ENCODE peak calls at places on chromosome 6, in eight cellular contexts. Z is IMR-90, D is heart left ventricle, A is lower leg skin, V is ovary, X is breast epithelium, Y is HepG2, Q is esophagus squamous epithelium. K is an unnamed sample.

GRCh38 chr6:79469381-79470246 is 67.6 kb downstream of the LCA5 start:
- DNase-seq in Q (no peak), D (no peak), V (no peak), X (no peak), A (no peak), Z (no peak), Y (no peak), K (no peak)

GRCh38 chr6:71879016-71879415 is 7.3 kb upstream of the RIMS1 start:
- DNase-seq in V (no peak), Z (peak; percentile 49), X (no peak), A (no peak), D (no peak), Q (no peak), Y (no peak), K (no peak)

GRCh38 chr6:12150812-12151432 is 138.8 kb downstream of the HIVEP1 start:
- DNase-seq in D (no peak), V (no peak), Z (no peak), Q (no peak), X (no peak), Y (peak; percentile 38), A (no peak), K (no peak)

GRCh38 chr6:37684801-37685200 is 12.9 kb downstream of the MDGA1 start:
- DNase-seq in V (no peak), A (no peak), Z (no peak), X (no peak), Y (no peak), D (no peak), Q (no peak), K (no peak)

GRCh38 chr6:42451595-42452170 is at the start of gene TRERF1:
- DNase-seq in Q (no peak), X (no peak), D (peak; percentile 55), A (peak; percentile 91), V (peak; percentile 64), Z (peak; percentile 81), Y (no peak), K (no peak)

GRCh38 chr6:150169609-150170008 is 26.8 kb downstream of the PPP1R14C start:
- DNase-seq in Q (no peak), X (no peak), V (no peak), D (no peak), Z (peak; percentile 81), A (no peak), Y (no peak), K (no peak)

GRCh38 chr6:39424831-39425230 is 102.3 kb upstream of the KCNK16 start:
- DNase-seq in V (no peak), A (no peak), D (no peak), X (no peak), Z (no peak), Q (no peak), Y (no peak), K (no peak)

GRCh38 chr6:53581161-53581560 is 36.3 kb upstream of the GCLC start:
- DNase-seq in Z (peak; percentile 74), Y (no peak), X (no peak), D (no peak), V (no peak), A (no peak), Q (no peak), K (no peak)

GRCh38 chr6:142927904-142928303 is 17.1 kb downstream of the HIVEP2 start:
- DNase-seq in V (no peak), D (no peak), Q (no peak), Z (peak; percentile 12), X (no peak), A (no peak), Y (peak; percentile 64), K (no peak)

GRCh38 chr6:4848382-4849068 is 72.3 kb downstream of the CDYL start:
- DNase-seq in A (no peak), Q (no peak), D (peak; percentile 55), X (no peak), Z (no peak), V (no peak), Y (peak; percentile 62), K (no peak)

DNA sequence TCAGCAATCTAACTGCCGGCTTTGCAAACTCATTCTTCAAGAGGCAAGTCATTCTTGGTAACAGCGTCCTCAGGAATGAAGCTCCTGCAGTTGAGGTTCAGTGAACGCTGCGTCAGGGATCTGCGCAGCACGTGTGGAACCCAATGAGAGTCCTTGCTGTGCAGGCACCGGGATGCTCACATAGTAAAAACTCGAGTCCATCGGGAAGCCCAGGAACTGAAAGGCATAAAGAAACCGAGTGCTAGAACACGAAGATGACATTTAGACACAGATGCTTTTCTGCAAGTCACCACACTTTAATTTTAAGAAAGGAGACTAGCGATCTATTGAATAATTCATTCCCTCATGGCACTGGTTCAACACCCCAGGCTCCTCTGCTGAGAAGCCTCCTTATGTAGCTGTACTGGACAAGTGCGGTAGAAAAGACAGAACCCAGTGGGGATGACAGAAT is 2.1 kb upstream of the AFDN start:
- DNase-seq in Y (no peak), V (no peak), X (no peak), A (no peak), Q (no peak), D (no peak), Z (peak; percentile 25), K (no peak)
- H3K4me3 ChIP-seq in Y (no peak overlapping the region), V (no peak overlapping the region), X (no peak overlapping the region), A (no peak overlapping the region), Q (no peak overlapping the region), D (no peak overlapping the region), Z (peak overlapping the region; percentile 19), K (no peak overlapping the region)

GRCh38 chr6:87925373-87926060 is 122.1 kb upstream of the SPACA1 start:
- DNase-seq in A (no peak), Z (no peak), X (no peak), Y (no peak), Q (no peak), D (no peak), V (no peak), K (no peak)
- TF ChIP-seq POLR2A in A (no peak), Z (no peak), X (no peak), Y (no peak), Q (no peak), D (no peak), V (no peak), K (no peak)

GRCh38 chr6:26317503-26317902 is 47.5 kb upstream of the BTN3A2 start:
- DNase-seq in Z (no peak), A (no peak), Y (no peak), X (no peak), V (no peak), D (no peak), Q (no peak), K (no peak)

GRCh38 chr6:26318459-26319404 is 46.3 kb upstream of the BTN3A2 start:
- DNase-seq in X (no peak), V (no peak), A (no peak), Z (no peak), D (no peak), Q (no peak), Y (no peak), K (no peak)

GRCh38 chr6:26316291-26316690 is 48.7 kb upstream of the BTN3A2 start:
- DNase-seq in V (no peak), Q (no peak), X (no peak), A (no peak), Y (peak; percentile 68), D (no peak), Z (no peak), K (no peak)

GRCh38 chr6:26321005-26321404 is 44.0 kb upstream of the BTN3A2 start:
- DNase-seq in Y (no peak), Q (no peak), A (no peak), Z (no peak), V (no peak), X (no peak), D (no peak), K (no peak)

GRCh38 chr6:26319405-26320128 is 45.4 kb upstream of the BTN3A2 start:
- DNase-seq in X (no peak), D (no peak), A (no peak), Y (no peak), V (no peak), Q (no peak), Z (no peak), K (no peak)
- H3K4me3 ChIP-seq in X (no peak overlapping the region), D (no peak overlapping the region), A (no peak overlapping the region), Y (peak overlapping the region; percentile 28), V (no peak overlapping the region), Q (no peak overlapping the region), Z (no peak overlapping the region), K (no peak overlapping the region)

DNA sequence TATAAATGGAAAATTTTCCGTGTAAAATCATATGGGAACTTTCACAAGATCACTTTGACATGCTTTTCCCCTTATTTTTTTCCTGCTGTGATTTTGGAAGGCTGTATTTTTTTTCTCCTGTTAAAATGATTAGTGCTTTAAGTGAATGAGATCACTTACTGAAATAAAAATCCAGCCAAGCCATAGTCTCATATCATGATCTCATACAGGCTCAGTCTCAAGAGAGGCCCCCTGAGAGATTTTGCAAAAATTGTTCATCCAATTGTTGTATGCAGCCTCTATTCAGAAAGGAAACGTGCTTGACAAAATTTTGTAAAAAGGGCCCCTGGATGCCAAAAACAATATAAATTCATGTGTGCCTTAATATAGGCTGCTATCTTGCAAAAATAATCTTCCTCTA is 528.2 kb downstream of the HDGFL1 start:
- DNase-seq in V (no peak), A (no peak), Z (no peak), D (no peak), Q (no peak), X (no peak), Y (no peak), K (no peak)
- TF ChIP-seq POLR2A in V (no peak), A (no peak), Z (no peak), D (no peak), Q (no peak), X (no peak), Y (no peak), K (no peak)

K was measured in vagina.